ENCODE peak calls at places on chromosomes 5 and 9, in five cellular contexts. One of them, this sample, is unnamed. For H3K27me3, the result is how much of the 10 kb centered on the place peaks cover.

GRCh38 chr5:72559866-72560766 is 52.9 kb upstream of the ZNF366 start:
- DNase-seq in prostate gland: no peak
- DNase-seq in transverse colon: no peak
- DNase-seq in H9: no peak
- DNase-seq in left ventricle myocardium inferior: no peak
- DNase-seq in this sample: no peak

GRCh38 chr5:102678267-102679058 is 76.6 kb upstream of the PAM start:
- DNase-seq in prostate gland: no peak
- DNase-seq in transverse colon: no peak
- DNase-seq in left ventricle myocardium inferior: no peak
- DNase-seq in H9: no peak
- DNase-seq in this sample: no peak

GRCh38 chr9:121023064-121023463 is 27.0 kb downstream of the C5 start:
- DNase-seq in transverse colon: no peak
- DNase-seq in H9: peak
- DNase-seq in prostate gland: no peak
- DNase-seq in left ventricle myocardium inferior: no peak
- DNase-seq in this sample: no peak

GRCh38 chr5:35617435-35618296 is at the start of gene SPEF2:
- DNase-seq in transverse colon: peak
- DNase-seq in H9: peak
- DNase-seq in left ventricle myocardium inferior: peak
- DNase-seq in prostate gland: peak
- DNase-seq in this sample: peak

GRCh38 chr5:61277190-61277589 is 54.9 kb upstream of the ZSWIM6 start:
- DNase-seq in left ventricle myocardium inferior: no peak
- DNase-seq in transverse colon: no peak
- DNase-seq in H9: peak
- DNase-seq in prostate gland: no peak
- DNase-seq in this sample: no peak

GRCh38 chr5:148107608-148108007 is 43.8 kb downstream of the SPINK5 start:
- DNase-seq in H9: no peak
- DNase-seq in left ventricle myocardium inferior: no peak
- DNase-seq in transverse colon: no peak
- DNase-seq in prostate gland: no peak
- DNase-seq in this sample: no peak

GRCh38 chr5:72234265-72234700 is 85.8 kb downstream of the MRPS27 start:
- DNase-seq in prostate gland: no peak
- DNase-seq in H9: no peak
- DNase-seq in left ventricle myocardium inferior: no peak
- DNase-seq in transverse colon: no peak
- DNase-seq in this sample: no peak

GRCh38 chr5:91885291-91886265 is 502.5 kb upstream of the ARRDC3 start:
- DNase-seq in prostate gland: no peak
- DNase-seq in H9: no peak
- DNase-seq in transverse colon: no peak
- DNase-seq in left ventricle myocardium inferior: no peak
- DNase-seq in this sample: no peak

GRCh38 chr5:36946101-36946500 is 69.5 kb downstream of the NIPBL start:
- DNase-seq in transverse colon: no peak
- DNase-seq in H9: no peak
- DNase-seq in prostate gland: no peak
- DNase-seq in left ventricle myocardium inferior: no peak
- DNase-seq in this sample: no peak

GRCh38 chr9:114112778-114113585 is 13.9 kb upstream of the KIF12 start:
- DNase-seq in H9: no peak
- DNase-seq in left ventricle myocardium inferior: peak
- DNase-seq in prostate gland: peak
- DNase-seq in transverse colon: peak
- DNase-seq in this sample: peak

GRCh38 chr5:180592176-180592575 is 877 bp upstream of the SCGB3A1 start:
- DNase-seq in prostate gland: no peak
- DNase-seq in left ventricle myocardium inferior: no peak
- DNase-seq in transverse colon: no peak
- DNase-seq in H9: no peak
- DNase-seq in this sample: no peak

GRCh38 chr9:36119476-36119875 is 17.1 kb upstream of the GLIPR2 start:
- DNase-seq in H9: no peak
- DNase-seq in transverse colon: no peak
- DNase-seq in prostate gland: no peak
- DNase-seq in left ventricle myocardium inferior: no peak
- DNase-seq in this sample: no peak

GRCh38 chr9:70533492-70533891 is 119.0 kb upstream of the KLF9 start:
- DNase-seq in left ventricle myocardium inferior: no peak
- DNase-seq in transverse colon: no peak
- DNase-seq in prostate gland: no peak
- DNase-seq in H9: no peak
- DNase-seq in this sample: no peak

GRCh38 chr9:91361294-91362201 is at the start of gene AUH:
- DNase-seq in H9: peak
- DNase-seq in left ventricle myocardium inferior: peak
- DNase-seq in transverse colon: peak
- DNase-seq in prostate gland: peak
- DNase-seq in this sample: peak

GRCh38 chr9:124853605-124854143 is 414 bp downstream of the WDR38 start:
- DNase-seq in prostate gland: no peak
- DNase-seq in transverse colon: no peak
- DNase-seq in left ventricle myocardium inferior: no peak
- DNase-seq in H9: no peak
- DNase-seq in this sample: no peak

GRCh38 chr9:14021871-14022525 is 291.9 kb downstream of the NFIB start:
- DNase-seq in H9: no peak
- DNase-seq in prostate gland: no peak
- DNase-seq in transverse colon: no peak
- DNase-seq in left ventricle myocardium inferior: no peak
- DNase-seq in this sample: no peak

GRCh38 chr9:89408628-89409101 is 89.2 kb downstream of the SEMA4D start:
- DNase-seq in H9: no peak
- DNase-seq in transverse colon: peak
- DNase-seq in prostate gland: no peak
- DNase-seq in left ventricle myocardium inferior: no peak
- DNase-seq in this sample: no peak

GRCh38 chr5:148542812-148543211 is 111.5 kb downstream of the HTR4 start:
- DNase-seq in H9: no peak
- DNase-seq in left ventricle myocardium inferior: no peak
- DNase-seq in transverse colon: no peak
- DNase-seq in prostate gland: no peak
- DNase-seq in this sample: no peak

GRCh38 chr5:149581192-149581861 is at the start of gene ARHGEF37:
- DNase-seq in transverse colon: peak
- DNase-seq in left ventricle myocardium inferior: peak
- DNase-seq in H9: peak
- DNase-seq in prostate gland: peak
- DNase-seq in this sample: peak

GRCh38 chr5:136781464-136781863 is 416.1 kb upstream of the TRPC7 start:
- DNase-seq in left ventricle myocardium inferior: no peak
- DNase-seq in prostate gland: no peak
- DNase-seq in H9: no peak
- DNase-seq in transverse colon: no peak
- DNase-seq in this sample: no peak

GRCh38 chr5:83957188-83957587 is 236.5 kb upstream of the HAPLN1 start:
- DNase-seq in H9: no peak
- DNase-seq in left ventricle myocardium inferior: no peak
- DNase-seq in prostate gland: no peak
- DNase-seq in transverse colon: no peak
- DNase-seq in this sample: no peak

GRCh38 chr5:129082225-129083136 is 12.1 kb upstream of the ISOC1 start:
- DNase-seq in left ventricle myocardium inferior: no peak
- DNase-seq in transverse colon: no peak
- DNase-seq in H9: no peak
- DNase-seq in prostate gland: no peak
- DNase-seq in this sample: no peak

GRCh38 chr5:84191296-84191695 is 193.4 kb downstream of the EDIL3 start:
- DNase-seq in transverse colon: peak
- DNase-seq in prostate gland: no peak
- DNase-seq in H9: no peak
- DNase-seq in left ventricle myocardium inferior: no peak
- DNase-seq in this sample: no peak

GRCh38 chr9:73149371-73150067 is 2.1 kb upstream of the ANXA1 start:
- DNase-seq in left ventricle myocardium inferior: no peak
- DNase-seq in transverse colon: no peak
- DNase-seq in prostate gland: no peak
- DNase-seq in H9: no peak
- DNase-seq in this sample: no peak

GRCh38 chr9:34500623-34501267 is 22.0 kb downstream of the ENHO start:
- DNase-seq in prostate gland: peak
- DNase-seq in transverse colon: peak
- DNase-seq in H9: peak
- DNase-seq in left ventricle myocardium inferior: peak
- DNase-seq in this sample: peak

GRCh38 chr9:34190996-34191892 is 12.4 kb downstream of the UBAP1 start:
- DNase-seq in prostate gland: no peak
- DNase-seq in transverse colon: no peak
- DNase-seq in H9: no peak
- DNase-seq in left ventricle myocardium inferior: no peak
- DNase-seq in this sample: no peak

GRCh38 chr5:114744406-114744805 is 382.5 kb downstream of the KCNN2 start:
- DNase-seq in H9: no peak
- DNase-seq in transverse colon: no peak
- DNase-seq in prostate gland: no peak
- DNase-seq in left ventricle myocardium inferior: no peak
- DNase-seq in this sample: no peak

DNA sequence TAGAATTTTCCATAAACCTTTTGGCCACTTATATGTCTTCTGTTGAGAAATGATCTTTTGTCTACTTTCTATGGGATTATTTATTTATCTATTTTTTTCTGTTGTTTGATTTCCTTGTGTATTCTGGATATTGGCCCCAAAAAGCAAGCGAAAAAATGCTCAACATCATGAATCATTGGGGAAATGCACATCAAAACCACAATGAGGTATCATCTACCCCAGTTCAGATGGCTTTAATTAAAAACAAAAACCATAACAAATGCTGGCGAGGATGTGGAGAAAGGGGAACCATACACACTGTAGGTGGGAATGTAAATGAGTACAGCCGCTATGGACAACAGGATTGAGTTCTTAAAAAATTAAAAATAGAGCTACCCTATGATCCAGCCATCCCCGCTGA is 125.0 kb upstream of the LPCAT1 start:
- DNase-seq in H9: no peak
- DNase-seq in prostate gland: no peak
- DNase-seq in transverse colon: no peak
- DNase-seq in left ventricle myocardium inferior: no peak
- DNase-seq in this sample: no peak
- H3K27me3 ChIP-seq in H9: under half
- H3K27me3 ChIP-seq in prostate gland: under half
- H3K27me3 ChIP-seq in transverse colon: half or more
- H3K27me3 ChIP-seq in left ventricle myocardium inferior: half or more
- H3K27me3 ChIP-seq in this sample: under half

GRCh38 chr5:171667341-171668096 is 118.1 kb upstream of the SMIM23 start:
- DNase-seq in transverse colon: no peak
- DNase-seq in left ventricle myocardium inferior: peak
- DNase-seq in H9: peak
- DNase-seq in prostate gland: peak
- DNase-seq in this sample: peak
- TF ChIP-seq CTCF in transverse colon: no peak
- TF ChIP-seq CTCF in left ventricle myocardium inferior: peak
- TF ChIP-seq CTCF in H9: peak
- TF ChIP-seq CTCF in prostate gland: peak
- TF ChIP-seq CTCF in this sample: no peak

GRCh38 chr5:135178476-135179155 is 144.6 kb upstream of the PITX1 start:
- DNase-seq in left ventricle myocardium inferior: no peak
- DNase-seq in H9: no peak
- DNase-seq in prostate gland: no peak
- DNase-seq in transverse colon: no peak
- DNase-seq in this sample: no peak
- H3K27ac ChIP-seq in left ventricle myocardium inferior: no peak
- H3K27ac ChIP-seq in H9: no peak
- H3K27ac ChIP-seq in prostate gland: no peak
- H3K27ac ChIP-seq in transverse colon: no peak
- H3K27ac ChIP-seq in this sample: no peak

GRCh38 chr9:97858393-97858713 is 5.3 kb downstream of the FOXE1 start:
- DNase-seq in left ventricle myocardium inferior: no peak
- DNase-seq in prostate gland: no peak
- DNase-seq in transverse colon: no peak
- DNase-seq in H9: no peak
- DNase-seq in this sample: no peak
- H3K27me3 ChIP-seq in left ventricle myocardium inferior: half or more
- H3K27me3 ChIP-seq in prostate gland: under half
- H3K27me3 ChIP-seq in transverse colon: half or more
- H3K27me3 ChIP-seq in H9: half or more
- H3K27me3 ChIP-seq in this sample: half or more

DNA sequence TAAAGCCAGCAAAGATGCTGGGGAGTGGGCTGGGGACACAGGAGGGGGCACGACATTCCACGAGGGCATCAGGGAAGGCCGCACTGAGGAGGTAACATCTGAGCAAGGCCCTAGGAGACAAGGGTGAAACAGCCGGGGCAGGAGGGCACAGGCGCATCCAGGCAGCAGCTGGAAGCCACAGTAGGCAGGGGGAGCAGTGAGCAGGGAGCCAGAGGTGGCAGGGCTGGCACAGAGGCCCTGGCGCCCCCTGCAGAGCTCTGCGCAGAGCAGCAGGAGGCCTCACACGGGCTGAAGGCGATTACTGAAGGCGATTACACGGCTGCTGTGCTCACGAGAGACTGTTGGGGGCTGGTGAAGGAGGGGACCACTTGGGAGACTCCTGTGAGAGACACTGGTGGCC is 15.4 kb downstream of the LMAN2 start:
- DNase-seq in H9: peak
- DNase-seq in left ventricle myocardium inferior: no peak
- DNase-seq in prostate gland: no peak
- DNase-seq in transverse colon: no peak
- DNase-seq in this sample: no peak
- TF ChIP-seq CTCF in H9: peak
- TF ChIP-seq CTCF in left ventricle myocardium inferior: no peak
- TF ChIP-seq CTCF in prostate gland: no peak
- TF ChIP-seq CTCF in transverse colon: peak
- TF ChIP-seq CTCF in this sample: no peak

GRCh38 chr5:178622679-178623247 is 4.1 kb downstream of the CLK4 start:
- DNase-seq in H9: no peak
- DNase-seq in prostate gland: no peak
- DNase-seq in left ventricle myocardium inferior: no peak
- DNase-seq in transverse colon: no peak
- DNase-seq in this sample: no peak

GRCh38 chr5:178624626-178625546 is 2.0 kb downstream of the CLK4 start:
- DNase-seq in transverse colon: no peak
- DNase-seq in left ventricle myocardium inferior: no peak
- DNase-seq in prostate gland: no peak
- DNase-seq in H9: no peak
- DNase-seq in this sample: no peak

GRCh38 chr5:178619390-178619789 is 7.5 kb downstream of the CLK4 start:
- DNase-seq in left ventricle myocardium inferior: no peak
- DNase-seq in transverse colon: no peak
- DNase-seq in prostate gland: no peak
- DNase-seq in H9: no peak
- DNase-seq in this sample: no peak
- H3K27ac ChIP-seq in left ventricle myocardium inferior: no peak
- H3K27ac ChIP-seq in transverse colon: no peak
- H3K27ac ChIP-seq in prostate gland: no peak
- H3K27ac ChIP-seq in H9: peak
- H3K27ac ChIP-seq in this sample: no peak

This sample was measured in psoas muscle.